ENCODE peak calls at places on chromosome 11, in nine cellular contexts. O is spleen, R is neural crest cell, B is upper lobe of right lung, Q is type B pancreatic cell, E is ovary, M is stomach, P is HFF-Myc, Z is GM23338. J is an unnamed sample.

GRCh38 chr11:68938816-68939582 is 35.3 kb downstream of the IGHMBP2 start:
- DNase-seq in O (peak), R (no peak), B (no peak), Q (no peak), E (no peak), M (no peak), P (no peak), Z (no peak), J (no peak)

GRCh38 chr11:74057251-74058151 is 48.6 kb upstream of the UCP3 start:
- DNase-seq in O (no peak), R (no peak), B (no peak), Q (no peak), E (no peak), M (no peak), P (peak), Z (no peak), J (peak)

GRCh38 chr11:86116386-86116726 is 47.5 kb upstream of the PICALM start:
- DNase-seq in O (no peak), R (no peak), B (no peak), Q (no peak), E (no peak), M (no peak), P (no peak), Z (no peak), J (peak)

GRCh38 chr11:113979427-113979826 is 4.5 kb downstream of the HTR3A start:
- DNase-seq in O (no peak), R (no peak), B (no peak), Q (no peak), E (no peak), M (no peak), P (no peak), Z (no peak), J (no peak)

GRCh38 chr11:11965656-11966353 is 42.6 kb downstream of the DKK3 start:
- DNase-seq in O (peak), R (no peak), B (no peak), Q (peak), E (no peak), M (no peak), P (no peak), Z (no peak), J (no peak)

GRCh38 chr11:34648036-34648435 is 27.1 kb downstream of the EHF start:
- DNase-seq in O (no peak), R (no peak), B (no peak), Q (no peak), E (no peak), M (no peak), P (no peak), Z (no peak), J (no peak)

GRCh38 chr11:21798216-21798615 is 394.7 kb upstream of the ANO5 start:
- DNase-seq in O (no peak), R (no peak), B (no peak), Q (no peak), E (no peak), M (no peak), P (no peak), Z (no peak), J (no peak)

GRCh38 chr11:128342511-128343133 is 244.7 kb downstream of the ETS1 start:
- DNase-seq in O (peak), R (no peak), B (peak), Q (no peak), E (no peak), M (no peak), P (peak), Z (no peak), J (peak)

GRCh38 chr11:18775492-18776292 is 15.9 kb downstream of the PTPN5 start:
- DNase-seq in O (no peak), R (peak), B (peak), Q (peak), E (no peak), M (peak), P (no peak), Z (peak), J (peak)

GRCh38 chr11:104151404-104152204 is 12.3 kb downstream of the PDGFD start:
- DNase-seq in O (no peak), R (no peak), B (no peak), Q (no peak), E (no peak), M (no peak), P (no peak), Z (no peak), J (peak)

GRCh38 chr11:65224939-65225283 is 36.9 kb upstream of the POLA2 start:
- DNase-seq in O (no peak), R (no peak), B (peak), Q (no peak), E (no peak), M (peak), P (no peak), Z (peak), J (peak)

GRCh38 chr11:83185767-83186166 is 7.7 kb upstream of the ANKRD42 start:
- DNase-seq in O (no peak), R (no peak), B (no peak), Q (no peak), E (no peak), M (no peak), P (no peak), Z (no peak), J (no peak)

GRCh38 chr11:127003260-127003981 is 2.9 kb upstream of the KIRREL3 start:
- DNase-seq in O (no peak), R (peak), B (no peak), Q (no peak), E (no peak), M (no peak), P (no peak), Z (peak), J (peak)

GRCh38 chr11:116533186-116533825 is 239.5 kb downstream of the BUD13 start:
- DNase-seq in O (no peak), R (peak), B (peak), Q (no peak), E (no peak), M (peak), P (no peak), Z (peak), J (no peak)

GRCh38 chr11:36258730-36259360 is 30.4 kb downstream of the COMMD9 start:
- DNase-seq in O (no peak), R (peak), B (peak), Q (no peak), E (peak), M (peak), P (peak), Z (peak), J (peak)

GRCh38 chr11:72411623-72412532 is 22.5 kb downstream of the CLPB start:
- DNase-seq in O (peak), R (peak), B (no peak), Q (no peak), E (no peak), M (no peak), P (no peak), Z (no peak), J (no peak)

GRCh38 chr11:44987506-44987905 is 36.8 kb upstream of the TP53I11 start:
- DNase-seq in O (no peak), R (no peak), B (no peak), Q (peak), E (no peak), M (peak), P (no peak), Z (no peak), J (no peak)

GRCh38 chr11:120622189-120622912 is 110.8 kb downstream of the GRIK4 start:
- DNase-seq in O (no peak), R (no peak), B (no peak), Q (no peak), E (no peak), M (no peak), P (no peak), Z (peak), J (peak)

GRCh38 chr11:122917311-122917710 is 34.8 kb downstream of the JHY start:
- DNase-seq in O (no peak), R (no peak), B (no peak), Q (no peak), E (no peak), M (no peak), P (no peak), Z (no peak), J (peak)

GRCh38 chr11:21427750-21428149 is 758.4 kb downstream of the NELL1 start:
- DNase-seq in O (no peak), R (no peak), B (no peak), Q (no peak), E (no peak), M (no peak), P (no peak), Z (no peak), J (no peak)

GRCh38 chr11:114399903-114400221 is 449 bp downstream of the C11orf71 start:
- DNase-seq in O (no peak), R (no peak), B (peak), Q (no peak), E (no peak), M (peak), P (no peak), Z (peak), J (no peak)

GRCh38 chr11:68798221-68798813 is 43.4 kb downstream of the CPT1A start:
- DNase-seq in O (peak), R (peak), B (no peak), Q (no peak), E (peak), M (no peak), P (no peak), Z (peak), J (peak)

GRCh38 chr11:27703453-27703852 is 3.2 kb upstream of the BDNF start:
- DNase-seq in O (no peak), R (no peak), B (no peak), Q (no peak), E (no peak), M (no peak), P (no peak), Z (no peak), J (peak)

GRCh38 chr11:130388607-130389205 is 39.7 kb downstream of the ADAMTS8 start:
- DNase-seq in O (no peak), R (no peak), B (no peak), Q (no peak), E (no peak), M (no peak), P (no peak), Z (no peak), J (no peak)

GRCh38 chr11:130391692-130392091 is 36.7 kb downstream of the ADAMTS8 start:
- DNase-seq in O (no peak), R (no peak), B (no peak), Q (no peak), E (no peak), M (no peak), P (no peak), Z (no peak), J (peak)

GRCh38 chr11:130389315-130389935 is 39.0 kb downstream of the ADAMTS8 start:
- DNase-seq in O (peak), R (no peak), B (no peak), Q (no peak), E (no peak), M (no peak), P (no peak), Z (no peak), J (no peak)

DNA sequence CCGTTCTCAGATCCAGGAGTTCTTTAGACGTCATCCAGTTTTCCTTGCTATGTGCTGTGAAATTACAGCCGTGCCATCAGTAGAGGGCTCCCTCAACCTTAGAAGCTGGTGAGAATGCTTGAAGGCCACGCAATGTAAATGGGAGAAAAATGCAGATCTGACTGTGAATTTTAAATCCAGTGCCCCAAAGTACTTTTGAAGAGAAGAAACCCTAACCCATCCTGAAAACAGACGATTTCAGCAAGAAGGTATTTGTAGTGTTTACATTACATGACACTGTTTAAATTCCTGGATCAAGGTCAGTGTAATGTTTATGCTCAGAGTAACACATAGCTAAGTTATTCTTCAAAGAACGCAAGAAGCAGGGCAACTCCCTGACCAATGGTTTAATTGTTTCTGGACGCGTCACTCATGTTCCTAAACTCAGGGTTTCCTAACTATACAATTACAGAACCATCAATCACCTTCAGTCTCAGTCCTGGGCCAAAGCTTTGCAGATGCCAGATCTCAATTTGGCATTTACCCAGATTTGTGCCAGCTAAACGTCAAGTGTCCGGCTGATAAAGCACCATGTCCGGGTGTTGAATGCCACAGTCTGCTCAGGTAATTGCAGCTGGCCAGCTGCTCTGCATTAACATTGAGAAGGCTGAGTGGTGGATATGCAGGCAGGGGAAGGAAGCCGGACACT is 38.2 kb downstream of the ADAMTS8 start:
- DNase-seq in O (no peak), R (no peak), B (no peak), Q (no peak), E (no peak), M (peak), P (peak), Z (peak), J (peak)
- TF ChIP-seq CTCF in O (no peak), R (no peak), B (peak), Q (peak), E (no peak), M (no peak), P (peak), Z (peak), J (peak)

GRCh38 chr11:66834539-66834845 is 8.7 kb upstream of the RCE1 start:
- DNase-seq in O (no peak), R (no peak), B (no peak), Q (no peak), E (no peak), M (no peak), P (no peak), Z (no peak), J (no peak)
- TF ChIP-seq CTCF in O (peak), R (no peak), B (no peak), Q (no peak), E (no peak), M (no peak), P (no peak), Z (no peak), J (no peak)

DNA sequence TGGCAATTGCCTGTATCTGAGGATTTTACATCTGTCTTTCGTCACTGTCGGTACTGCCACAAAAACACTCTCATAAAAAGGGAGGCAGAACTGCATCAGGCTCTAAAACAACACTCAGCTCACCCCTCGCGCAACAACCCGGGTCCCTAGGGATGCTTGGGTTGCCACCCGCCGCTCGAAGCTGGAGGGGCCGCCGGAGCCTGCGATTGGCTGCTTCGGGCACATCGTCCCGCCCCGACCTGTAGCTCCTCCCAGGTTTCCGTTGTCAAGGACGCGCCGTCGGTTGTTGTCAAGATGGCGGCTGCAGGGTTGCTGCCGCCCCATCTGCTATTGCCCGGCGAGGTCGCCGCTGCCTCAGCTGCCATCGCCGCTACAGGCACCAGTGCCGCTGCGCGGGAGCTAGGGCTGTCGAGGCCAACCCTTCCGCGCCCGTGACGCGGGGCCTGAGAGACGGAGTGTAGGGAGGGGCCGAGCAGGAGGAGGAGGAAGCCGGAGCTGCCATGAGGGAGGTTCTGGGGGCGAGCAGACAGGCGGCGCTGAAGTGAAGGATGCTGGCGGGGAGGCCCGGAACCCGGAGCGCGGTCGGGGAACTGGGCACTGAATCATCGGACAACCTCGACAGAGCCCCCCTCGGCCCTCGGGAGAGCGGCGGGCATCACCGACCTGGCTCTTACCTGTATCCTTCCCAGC is at the start of gene CEP126:
- DNase-seq in O (peak), R (peak), B (peak), Q (peak), E (peak), M (peak), P (peak), Z (peak), J (peak)
- TF ChIP-seq CTCF in O (peak), R (peak), B (peak), Q (peak), E (peak), M (no peak), P (peak), Z (peak), J (peak)

GRCh38 chr11:111463276-111463675 is 48.9 kb downstream of the BTG4 start:
- DNase-seq in O (no peak), R (no peak), B (no peak), Q (peak), E (no peak), M (no peak), P (no peak), Z (no peak), J (no peak)

GRCh38 chr11:111461460-111462240 is 50.5 kb downstream of the BTG4 start:
- DNase-seq in O (no peak), R (no peak), B (no peak), Q (peak), E (no peak), M (no peak), P (no peak), Z (no peak), J (no peak)

GRCh38 chr11:111460340-111460739 is 51.8 kb downstream of the BTG4 start:
- DNase-seq in O (no peak), R (no peak), B (no peak), Q (no peak), E (no peak), M (no peak), P (no peak), Z (no peak), J (no peak)

GRCh38 chr11:111460752-111461305 is 51.4 kb downstream of the BTG4 start:
- DNase-seq in O (no peak), R (no peak), B (no peak), Q (no peak), E (no peak), M (no peak), P (no peak), Z (no peak), J (peak)

DNA sequence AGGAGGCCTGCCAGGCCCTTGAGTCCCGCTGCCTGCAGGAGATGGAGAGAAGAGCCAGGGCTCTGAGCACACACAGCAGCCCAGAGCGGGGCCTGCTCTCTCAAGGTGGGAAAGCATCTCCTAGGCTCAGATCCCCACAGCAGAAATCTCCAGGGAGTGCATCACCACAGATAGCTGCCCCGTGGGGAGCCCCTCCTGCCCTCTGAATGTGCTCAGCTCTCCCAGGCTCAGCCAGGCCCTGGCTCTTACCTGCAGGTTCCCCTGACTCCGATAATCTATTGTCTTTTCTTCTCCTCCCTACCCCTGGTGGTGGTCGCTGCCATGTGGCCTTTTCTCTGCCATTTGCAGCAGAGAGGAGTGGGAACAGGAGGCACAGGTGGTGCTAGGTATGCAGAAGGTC is 49.9 kb downstream of the BTG4 start:
- DNase-seq in O (no peak), R (no peak), B (no peak), Q (peak), E (no peak), M (no peak), P (no peak), Z (no peak), J (no peak)
- TF ChIP-seq CTCF in O (no peak), R (no peak), B (no peak), Q (no peak), E (no peak), M (no peak), P (no peak), Z (no peak), J (no peak)

J was measured in AG10803.